ENCODE peak calls at places on chromosomes 11 and 22, in five cellular contexts. G, Z, R, Y and H are unnamed samples.
A peak's percentile ranks its signal among the peaks of the same experiment; 100 is the strongest.

GRCh38 chr11:313787-314547 is at the start of gene IFITM1:
- DNase-seq in G (peak; percentile 92), Z (no peak), R (peak; percentile 74), Y (peak; percentile 82), H (peak; percentile 42)

GRCh38 chr11:1472180-1473005 is 14.2 kb downstream of the MOB2 start:
- DNase-seq in G (no peak), Z (no peak), R (peak; percentile 31), Y (no peak), H (no peak)

GRCh38 chr11:57263351-57263750 is 26.3 kb upstream of the APLNR start:
- DNase-seq in G (no peak), Z (no peak), R (no peak), Y (no peak), H (no peak)

GRCh38 chr22:19674929-19675253 is 39.4 kb upstream of the SEPTIN5 start:
- DNase-seq in G (no peak), Z (no peak), R (no peak), Y (no peak), H (no peak)

GRCh38 chr11:17415523-17416104 is 27.2 kb upstream of the KCNJ11 start:
- DNase-seq in G (no peak), Z (no peak), R (no peak), Y (no peak), H (no peak)

GRCh38 chr11:72781063-72781312 is 12.9 kb downstream of the STARD10 start:
- DNase-seq in G (no peak), Z (no peak), R (no peak), Y (no peak), H (no peak)

GRCh38 chr22:44094751-44095302 is 70.7 kb downstream of the PARVB start:
- DNase-seq in G (no peak), Z (no peak), R (no peak), Y (no peak), H (no peak)

GRCh38 chr11:57529012-57529411 is 1.5 kb downstream of the TIMM10 start:
- DNase-seq in G (no peak), Z (no peak), R (no peak), Y (no peak), H (no peak)

GRCh38 chr11:66720223-66720898 is 8.7 kb downstream of the SPTBN2 start:
- DNase-seq in G (no peak), Z (no peak), R (peak; percentile 83), Y (no peak), H (no peak)

GRCh38 chr11:71218789-71219499 is 33.4 kb downstream of the SHANK2 start:
- DNase-seq in G (no peak), Z (no peak), R (peak; percentile 24), Y (no peak), H (no peak)

GRCh38 chr22:44422742-44423370 is 75.2 kb downstream of the RTL6 start:
- DNase-seq in G (no peak), Z (no peak), R (peak; percentile 17), Y (no peak), H (no peak)

GRCh38 chr11:44658451-44658850 is 68.3 kb upstream of the TSPAN18 start:
- DNase-seq in G (no peak), Z (no peak), R (no peak), Y (no peak), H (no peak)

DNA sequence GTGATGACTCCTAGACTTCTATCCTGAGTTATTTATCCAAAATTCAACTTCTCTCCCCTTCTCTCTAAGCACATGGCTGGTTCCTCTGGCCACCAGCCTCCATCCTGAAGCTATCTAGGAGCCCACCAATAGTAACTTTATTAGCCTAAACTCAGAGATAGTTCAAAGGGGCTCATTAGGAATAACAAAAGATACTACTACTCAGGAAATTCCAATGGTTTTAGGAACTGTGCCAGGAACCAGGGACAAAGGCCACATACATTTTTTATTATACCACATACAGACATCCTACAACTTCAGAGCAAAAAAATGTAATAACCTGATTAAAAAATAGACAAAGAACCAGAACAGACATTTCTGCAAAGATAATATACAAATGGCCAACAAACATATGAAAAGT is 27.9 kb downstream of the SLC25A17 start:
- DNase-seq in G (no peak), Z (no peak), R (no peak), Y (no peak), H (no peak)
- TF ChIP-seq CTCF in G (no peak), Z (no peak), R (no peak), Y (no peak), H (no peak)

DNA sequence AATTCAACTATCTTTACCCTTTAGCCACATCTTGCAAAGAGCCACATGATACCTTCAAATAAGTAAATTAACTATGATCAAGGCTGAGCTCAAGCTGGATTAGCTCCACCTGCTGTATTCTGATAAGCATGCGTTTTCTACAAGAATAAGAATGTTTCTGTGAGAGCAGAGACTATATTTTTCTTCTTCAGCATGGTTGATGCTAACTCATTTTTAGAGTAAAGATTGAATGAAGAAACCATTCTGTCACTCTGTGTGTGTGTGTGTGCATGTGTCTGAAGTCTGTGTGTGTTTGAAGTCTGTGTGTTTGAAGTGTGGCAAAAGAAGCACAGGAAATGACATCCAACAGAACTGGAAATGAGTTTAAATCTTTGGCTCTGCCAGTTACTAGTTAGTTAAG is 12.0 kb upstream of the LAYN start:
- DNase-seq in G (no peak), Z (no peak), R (no peak), Y (no peak), H (no peak)
- TF ChIP-seq CTCF in G (no peak), Z (no peak), R (no peak), Y (no peak), H (no peak)

GRCh38 chr11:123880912-123881311 is 4.6 kb downstream of the TMEM225 start:
- DNase-seq in G (no peak), Z (no peak), R (no peak), Y (no peak), H (no peak)

DNA sequence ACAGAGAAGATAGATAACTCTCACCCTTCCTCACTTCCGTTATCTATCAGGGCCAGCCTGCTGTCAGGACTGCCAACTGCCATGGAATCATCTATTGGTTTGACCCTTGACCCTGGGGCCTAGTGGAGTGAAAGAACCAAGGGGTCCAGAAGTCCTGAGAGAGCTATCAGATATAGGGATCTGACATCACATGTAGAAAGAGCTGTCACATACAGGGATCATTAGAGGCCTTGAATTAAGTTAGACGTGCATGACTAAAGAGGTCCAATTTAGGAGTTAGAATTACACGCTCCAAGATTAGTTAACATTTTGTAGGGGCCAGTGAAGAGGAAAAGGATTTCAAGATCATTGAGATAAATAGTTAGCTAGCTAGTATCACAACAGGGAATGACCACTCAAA is at the start of gene TMEM225:
- DNase-seq in G (no peak), Z (no peak), R (no peak), Y (no peak), H (no peak)
- TF ChIP-seq CTCF in G (no peak), Z (no peak), R (no peak), Y (no peak), H (no peak)

GRCh38 chr11:19800162-19800561 is 87.5 kb downstream of the NAV2 start:
- DNase-seq in G (no peak), Z (no peak), R (no peak), Y (no peak), H (no peak)
- TF ChIP-seq CTCF in G (peak; percentile 12), Z (no peak), R (no peak), Y (peak; percentile 17), H (no peak)

GRCh38 chr11:129376658-129377341 is 1.2 kb downstream of the BARX2 start:
- DNase-seq in G (no peak), Z (no peak), R (no peak), Y (no peak), H (no peak)
- TF ChIP-seq CTCF in G (no peak), Z (no peak), R (no peak), Y (no peak), H (no peak)

GRCh38 chr22:39959640-39960447 is at the start of gene TMA7B:
- DNase-seq in G (no peak), Z (no peak), R (peak; percentile 64), Y (no peak), H (no peak)
- TF ChIP-seq CTCF in G (no peak), Z (no peak), R (no peak), Y (no peak), H (no peak)

GRCh38 chr22:41659941-41660340 is 28.7 kb downstream of the SNU13 start:
- DNase-seq in G (no peak), Z (no peak), R (no peak), Y (no peak), H (no peak)
- TF ChIP-seq CTCF in G (no peak), Z (no peak), R (no peak), Y (no peak), H (no peak)

DNA sequence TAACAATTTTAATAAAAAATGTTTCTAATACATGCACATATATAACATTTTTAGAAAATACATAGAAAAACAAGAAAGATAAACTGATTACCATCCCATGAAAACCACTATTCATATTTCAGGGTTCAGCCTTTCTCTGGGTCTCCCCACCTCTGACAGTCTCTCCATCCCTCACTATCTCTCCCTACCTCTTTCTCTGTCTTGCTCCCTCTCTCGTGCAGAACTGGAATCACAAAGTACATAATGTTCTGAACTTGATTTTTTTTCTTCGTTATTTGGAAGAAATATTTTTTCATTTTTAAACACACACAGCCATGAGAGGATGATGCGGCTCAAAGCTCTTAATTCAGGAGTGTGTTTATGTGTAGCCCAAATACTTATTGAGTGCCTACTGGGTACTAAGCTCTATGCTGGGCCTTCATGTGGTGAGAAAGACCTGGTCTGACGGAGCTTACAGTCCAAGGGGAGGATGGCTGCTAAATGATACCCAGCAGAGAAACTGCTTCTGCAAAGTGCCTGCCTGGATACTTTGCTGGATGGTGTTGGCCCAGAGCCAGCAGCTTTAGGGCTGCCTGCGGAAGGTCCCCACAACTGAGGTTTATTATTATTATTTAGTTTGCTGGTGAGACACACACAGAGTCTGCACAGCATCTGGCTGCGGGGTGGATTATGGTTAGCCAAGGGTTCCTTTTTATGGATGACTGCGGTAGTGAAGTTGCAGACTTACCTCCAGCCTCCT is 42.6 kb downstream of the SC5D start:
- DNase-seq in G (no peak), Z (no peak), R (no peak), Y (no peak), H (no peak)
- TF ChIP-seq CTCF in G (no peak), Z (no peak), R (no peak), Y (peak; percentile 19), H (no peak)